ENCODE peak calls at places on chromosomes 2 and 18, in five cellular contexts. P is neural crest cell, L is AG10803, G is PC-9, A is B cell. C is an unnamed sample.

GRCh38 chr2:77862120-77862519 is 339.9 kb upstream of the LRRTM4 start:
- DNase-seq in G (no peak), L (no peak), P (no peak), A (no peak), C (no peak)

GRCh38 chr18:3604626-3605408 is 154.8 kb downstream of the TGIF1 start:
- DNase-seq in G (peak; percentile 97), L (peak; percentile 99), A (peak; percentile 48), P (no peak), C (peak; percentile 47)

GRCh38 chr2:111028720-111029119 is 92.0 kb upstream of the BCL2L11 start:
- DNase-seq in P (no peak), A (no peak), G (no peak), L (no peak), C (no peak)

GRCh38 chr2:149278146-149278878 is 52.1 kb upstream of the LYPD6 start:
- DNase-seq in P (no peak), G (no peak), A (no peak), L (peak; percentile 85), C (no peak)

GRCh38 chr2:182548031-182548950 is 121.5 kb upstream of the PDE1A start:
- DNase-seq in G (no peak), A (no peak), L (peak; percentile 30), P (no peak), C (no peak)

GRCh38 chr2:120436885-120437603 is 91.1 kb downstream of the INHBB start:
- DNase-seq in A (no peak), P (no peak), G (peak; percentile 77), L (peak; percentile 46), C (peak; percentile 60)

GRCh38 chr2:224712346-224712745 is 3.8 kb downstream of the CCDC195 start:
- DNase-seq in L (peak; percentile 73), A (no peak), P (no peak), G (no peak), C (no peak)

GRCh38 chr18:568731-569130 is 11.4 kb upstream of the CETN1 start:
- DNase-seq in P (no peak), G (peak; percentile 64), A (no peak), L (no peak), C (no peak)

GRCh38 chr18:76441002-76441667 is 53.9 kb downstream of the ZNF516 start:
- DNase-seq in P (no peak), L (no peak), G (no peak), A (no peak), C (no peak)

GRCh38 chr18:48802543-48803428 is 148.0 kb downstream of the SMAD7 start:
- DNase-seq in G (no peak), L (no peak), P (no peak), A (peak; percentile 27), C (no peak)

GRCh38 chr18:10062292-10062940 is 148.6 kb downstream of the VAPA start:
- DNase-seq in A (no peak), L (peak; percentile 56), G (no peak), P (no peak), C (no peak)

GRCh38 chr2:146124741-146125140 is 1604.8 kb upstream of the ZEB2 start:
- DNase-seq in A (no peak), G (no peak), P (no peak), L (peak; percentile 68), C (no peak)

GRCh38 chr2:74526649-74527230 is 709 bp upstream of the DQX1 start:
- DNase-seq in G (no peak), P (no peak), L (no peak), A (no peak), C (no peak)

GRCh38 chr2:162242586-162243304 is 500 bp downstream of the FAP start:
- DNase-seq in L (peak; percentile 94), G (no peak), A (no peak), P (no peak), C (no peak)

GRCh38 chr2:143397886-143398614 is 268.8 kb downstream of the ARHGAP15 start:
- DNase-seq in A (no peak), G (no peak), P (no peak), L (peak; percentile 31), C (no peak)

GRCh38 chr2:218340656-218341055 is 16.0 kb upstream of the CATIP start:
- DNase-seq in P (no peak), G (no peak), A (no peak), L (no peak), C (no peak)

GRCh38 chr2:233402774-233403173 is 48.5 kb downstream of the DGKD start:
- DNase-seq in G (no peak), L (no peak), A (no peak), P (no peak), C (no peak)

GRCh38 chr18:26756556-26756955 is 109.0 kb downstream of the AQP4 start:
- DNase-seq in A (no peak), P (no peak), L (no peak), G (no peak), C (no peak)

GRCh38 chr2:219109468-219109867 is 48.7 kb upstream of the IHH start:
- DNase-seq in A (no peak), G (no peak), L (no peak), P (peak; percentile 5), C (no peak)

GRCh38 chr2:207073791-207074678 is 91.7 kb downstream of the KLF7 start:
- DNase-seq in P (no peak), G (no peak), A (no peak), L (peak; percentile 19), C (peak; percentile 24)

GRCh38 chr2:10580170-10580539 is 109.6 kb downstream of the NOL10 start:
- DNase-seq in A (no peak), L (no peak), P (no peak), G (no peak), C (no peak)

GRCh38 chr2:1055014-1055595 is 104.5 kb downstream of the SNTG2 start:
- DNase-seq in A (no peak), L (peak; percentile 90), G (no peak), P (no peak), C (no peak)

GRCh38 chr2:208827549-208828221 is 421.1 kb downstream of the PTH2R start:
- DNase-seq in A (no peak), G (no peak), P (no peak), L (no peak), C (no peak)

GRCh38 chr18:9905401-9905922 is 8.4 kb upstream of the VAPA start:
- DNase-seq in G (no peak), P (no peak), L (peak; percentile 29), A (no peak), C (no peak)

GRCh38 chr2:50346586-50347351 is 685.2 kb downstream of the NRXN1 start:
- DNase-seq in G (no peak), P (peak; percentile 3), L (no peak), A (no peak), C (no peak)

DNA sequence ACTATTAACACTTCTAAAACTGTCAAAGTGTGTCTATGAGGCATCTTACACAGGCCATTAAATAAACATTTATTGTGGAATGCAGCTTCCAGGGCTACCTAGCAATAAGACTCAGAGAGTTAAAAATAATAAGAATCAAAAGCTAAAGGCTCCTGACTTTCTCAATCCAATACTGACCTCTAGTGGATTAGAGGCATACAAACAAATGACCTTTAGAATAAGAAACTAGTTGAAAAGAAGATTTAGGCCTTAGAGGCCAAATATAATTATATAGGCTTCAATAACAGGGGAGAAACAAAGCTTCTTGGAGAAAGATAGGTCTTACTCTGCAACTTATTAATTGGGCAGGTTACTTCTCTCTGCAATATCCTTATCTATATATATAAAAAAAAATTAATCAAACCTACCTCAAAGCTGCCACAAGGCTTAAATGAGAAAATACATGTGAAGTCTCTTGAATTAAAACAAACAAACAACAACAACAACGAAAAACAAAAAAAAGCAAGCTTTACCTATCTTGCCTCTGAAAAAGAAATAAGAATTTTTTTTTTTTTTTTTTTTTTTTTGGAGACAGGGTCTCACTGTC is 246.1 kb downstream of the EXOC6B start:
- DNase-seq in P (no peak), G (peak; percentile 58), L (peak; percentile 66), A (no peak), C (peak; percentile 18)
- TF ChIP-seq CTCF in P (peak; percentile 85), G (peak; percentile 90), L (peak; percentile 75), A (peak; percentile 73), C (peak; percentile 41)

DNA sequence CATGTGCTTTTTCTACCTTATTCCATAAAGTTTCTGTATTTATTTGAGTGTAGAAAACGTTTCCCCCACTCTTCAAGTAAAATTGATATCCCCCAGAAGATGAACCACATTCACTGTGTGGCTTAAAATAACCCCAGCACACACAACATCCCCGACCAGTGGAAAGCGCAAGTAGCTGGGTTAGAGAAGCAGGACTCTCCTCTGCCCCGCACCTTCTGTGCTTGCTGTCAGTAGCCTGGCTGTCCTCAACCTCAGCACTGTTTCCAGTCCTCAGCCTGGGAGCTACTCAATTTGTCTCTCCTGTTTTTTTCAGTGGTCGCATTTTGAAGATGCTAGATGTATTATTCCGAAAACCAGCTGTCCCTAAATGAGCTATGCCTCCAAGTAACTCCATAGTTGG is 18.0 kb upstream of the ST8SIA3 start:
- DNase-seq in L (no peak), A (no peak), G (no peak), P (no peak), C (no peak)
- TF ChIP-seq CTCF in L (no peak), A (no peak), G (no peak), P (no peak), C (no peak)

GRCh38 chr2:159471340-159471739 is 145.0 kb downstream of the BAZ2B start:
- DNase-seq in P (no peak), L (no peak), G (no peak), A (no peak), C (no peak)

GRCh38 chr2:159476329-159476728 is 140.0 kb downstream of the BAZ2B start:
- DNase-seq in G (no peak), P (no peak), L (peak; percentile 9), A (no peak), C (no peak)

GRCh38 chr2:159475793-159476192 is 140.6 kb downstream of the BAZ2B start:
- DNase-seq in P (no peak), L (no peak), G (no peak), A (no peak), C (no peak)
- TF ChIP-seq CTCF in P (no peak), L (no peak), G (no peak), A (no peak), C (no peak)

GRCh38 chr2:18987021-18987420 is 371.4 kb downstream of the OSR1 start:
- DNase-seq in G (no peak), L (no peak), P (no peak), A (no peak), C (no peak)

GRCh38 chr2:18988557-18989232 is 369.7 kb downstream of the OSR1 start:
- DNase-seq in L (no peak), G (no peak), P (no peak), A (no peak), C (no peak)

GRCh38 chr2:18991177-18992168 is 366.9 kb downstream of the OSR1 start:
- DNase-seq in P (no peak), A (no peak), G (peak; percentile 99), L (peak; percentile 98), C (no peak)

GRCh38 chr2:18986046-18986445 is 372.4 kb downstream of the OSR1 start:
- DNase-seq in G (no peak), P (no peak), L (no peak), A (no peak), C (no peak)

GRCh38 chr2:18987592-18988073 is 370.8 kb downstream of the OSR1 start:
- DNase-seq in L (peak; percentile 93), G (peak; percentile 60), P (no peak), A (no peak), C (no peak)
- TF ChIP-seq CTCF in L (peak; percentile 46), G (no peak), P (no peak), A (no peak), C (no peak)

DNA sequence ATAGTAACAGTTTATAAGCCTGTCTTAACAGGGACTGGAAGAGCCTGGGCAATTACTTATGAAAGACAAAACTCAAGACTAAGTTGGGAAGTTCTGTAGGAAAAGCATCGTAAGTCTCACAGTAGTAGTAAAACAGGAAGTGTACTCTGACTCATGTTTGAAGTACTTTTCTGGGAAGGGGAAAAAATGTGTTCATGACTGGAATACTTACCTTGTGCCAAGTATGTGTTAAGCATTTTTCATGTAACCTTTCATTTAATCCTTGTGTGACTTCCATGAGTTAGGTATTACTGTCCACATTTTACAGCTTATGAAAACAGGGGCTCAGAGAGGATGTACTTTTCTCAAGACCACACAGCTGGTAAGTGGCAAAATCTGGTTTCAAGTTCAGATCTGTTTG is 13.7 kb upstream of the SKOR2 start:
- DNase-seq in G (no peak), P (no peak), A (no peak), L (peak; percentile 85), C (no peak)
- TF ChIP-seq CTCF in G (no peak), P (no peak), A (no peak), L (no peak), C (no peak)

C was measured in GM10248.